ENCODE peak calls at places on chromosomes 3 and 15, in five cellular contexts. One of them, this sample, is unnamed. For H3K4me1, the result is how much of the 10 kb centered on the place peaks cover.

GRCh38 chr3:8328971-8329370 is 172.7 kb upstream of the LMCD1 start:
- DNase-seq in ovary: no peak
- DNase-seq in OCI-LY7: no peak
- DNase-seq in hepatocyte: no peak
- DNase-seq in mammary epithelial cell: no peak
- DNase-seq in this sample: peak

GRCh38 chr3:59559721-59560514 is 510.1 kb upstream of the CFAP20DC start:
- DNase-seq in mammary epithelial cell: peak
- DNase-seq in OCI-LY7: no peak
- DNase-seq in ovary: no peak
- DNase-seq in hepatocyte: peak
- DNase-seq in this sample: no peak

GRCh38 chr3:194136519-194137313 is 768 bp downstream of the HES1 start:
- DNase-seq in mammary epithelial cell: no peak
- DNase-seq in OCI-LY7: peak
- DNase-seq in ovary: peak
- DNase-seq in hepatocyte: peak
- DNase-seq in this sample: peak

GRCh38 chr3:35528728-35529127 is 110.6 kb upstream of the ARPP21 start:
- DNase-seq in OCI-LY7: no peak
- DNase-seq in ovary: no peak
- DNase-seq in hepatocyte: no peak
- DNase-seq in mammary epithelial cell: no peak
- DNase-seq in this sample: no peak

GRCh38 chr3:136503056-136503455 is 249.1 kb downstream of the STAG1 start:
- DNase-seq in ovary: no peak
- DNase-seq in hepatocyte: no peak
- DNase-seq in mammary epithelial cell: no peak
- DNase-seq in OCI-LY7: no peak
- DNase-seq in this sample: no peak

GRCh38 chr3:53887446-53887845 is 4.2 kb downstream of the SELENOK start:
- DNase-seq in mammary epithelial cell: no peak
- DNase-seq in OCI-LY7: no peak
- DNase-seq in ovary: no peak
- DNase-seq in hepatocyte: no peak
- DNase-seq in this sample: no peak

GRCh38 chr3:10557783-10558373 is 52.5 kb upstream of the ATP2B2 start:
- DNase-seq in ovary: no peak
- DNase-seq in OCI-LY7: no peak
- DNase-seq in hepatocyte: no peak
- DNase-seq in mammary epithelial cell: peak
- DNase-seq in this sample: no peak

GRCh38 chr15:87755226-87755625 is 501.3 kb downstream of the NTRK3 start:
- DNase-seq in mammary epithelial cell: no peak
- DNase-seq in ovary: no peak
- DNase-seq in hepatocyte: no peak
- DNase-seq in OCI-LY7: no peak
- DNase-seq in this sample: no peak

GRCh38 chr15:71757741-71758530 is 52.4 kb upstream of the NR2E3 start:
- DNase-seq in hepatocyte: no peak
- DNase-seq in OCI-LY7: no peak
- DNase-seq in mammary epithelial cell: no peak
- DNase-seq in ovary: no peak
- DNase-seq in this sample: no peak

GRCh38 chr3:115676336-115676735 is 53.0 kb downstream of the GAP43 start:
- DNase-seq in mammary epithelial cell: no peak
- DNase-seq in ovary: no peak
- DNase-seq in hepatocyte: no peak
- DNase-seq in OCI-LY7: no peak
- DNase-seq in this sample: peak

GRCh38 chr3:37466660-37467359 is 292.4 kb upstream of the LRRFIP2 start:
- DNase-seq in hepatocyte: no peak
- DNase-seq in OCI-LY7: no peak
- DNase-seq in mammary epithelial cell: no peak
- DNase-seq in ovary: peak
- DNase-seq in this sample: no peak

GRCh38 chr3:100968908-100969556 is 24.2 kb downstream of the ABI3BP start:
- DNase-seq in mammary epithelial cell: no peak
- DNase-seq in ovary: no peak
- DNase-seq in hepatocyte: no peak
- DNase-seq in OCI-LY7: no peak
- DNase-seq in this sample: peak

GRCh38 chr3:48748754-48749153 is 31.7 kb upstream of the IP6K2 start:
- DNase-seq in ovary: no peak
- DNase-seq in mammary epithelial cell: no peak
- DNase-seq in OCI-LY7: no peak
- DNase-seq in hepatocyte: no peak
- DNase-seq in this sample: no peak

GRCh38 chr3:177882124-177882648 is 654.0 kb upstream of the KCNMB2 start:
- DNase-seq in hepatocyte: no peak
- DNase-seq in ovary: no peak
- DNase-seq in mammary epithelial cell: no peak
- DNase-seq in OCI-LY7: no peak
- DNase-seq in this sample: no peak

GRCh38 chr3:115436767-115437301 is 186.5 kb upstream of the GAP43 start:
- DNase-seq in mammary epithelial cell: peak
- DNase-seq in hepatocyte: peak
- DNase-seq in OCI-LY7: no peak
- DNase-seq in ovary: no peak
- DNase-seq in this sample: peak

GRCh38 chr3:66797916-66798560 is 200.1 kb upstream of the KBTBD8 start:
- DNase-seq in mammary epithelial cell: no peak
- DNase-seq in hepatocyte: peak
- DNase-seq in OCI-LY7: no peak
- DNase-seq in ovary: peak
- DNase-seq in this sample: no peak

GRCh38 chr3:159157275-159157674 is 355.4 kb downstream of the MFSD1 start:
- DNase-seq in ovary: no peak
- DNase-seq in OCI-LY7: no peak
- DNase-seq in hepatocyte: no peak
- DNase-seq in mammary epithelial cell: no peak
- DNase-seq in this sample: no peak

GRCh38 chr15:86135030-86135429 is 55.4 kb downstream of the AGBL1 start:
- DNase-seq in ovary: no peak
- DNase-seq in mammary epithelial cell: no peak
- DNase-seq in hepatocyte: peak
- DNase-seq in OCI-LY7: no peak
- DNase-seq in this sample: no peak

GRCh38 chr15:86138798-86139197 is 59.1 kb downstream of the AGBL1 start:
- DNase-seq in ovary: no peak
- DNase-seq in OCI-LY7: no peak
- DNase-seq in mammary epithelial cell: no peak
- DNase-seq in hepatocyte: no peak
- DNase-seq in this sample: no peak

DNA sequence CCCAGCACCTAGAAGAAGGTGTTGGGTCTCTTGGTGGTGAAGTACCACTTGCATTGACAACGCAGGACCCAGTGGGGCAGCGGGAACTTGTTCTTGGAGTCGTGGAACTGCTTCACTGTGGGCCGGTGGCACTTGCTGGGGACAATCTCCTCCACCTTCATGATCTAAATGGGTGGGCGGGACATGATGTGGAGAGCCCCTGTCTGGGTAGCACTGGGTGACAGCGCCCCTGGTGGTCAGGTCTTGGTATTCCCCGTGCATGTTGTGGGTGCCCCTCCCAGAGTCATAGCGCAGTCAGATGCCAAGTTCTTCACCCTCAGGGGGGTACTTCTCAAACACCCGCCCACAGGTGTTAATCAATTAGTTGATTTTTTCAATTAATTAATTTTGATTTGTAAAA is 60.2 kb downstream of the AGBL1 start:
- DNase-seq in mammary epithelial cell: no peak
- DNase-seq in hepatocyte: no peak
- DNase-seq in OCI-LY7: peak
- DNase-seq in ovary: no peak
- DNase-seq in this sample: peak
- TF ChIP-seq CTCF in mammary epithelial cell: peak
- TF ChIP-seq CTCF in hepatocyte: peak
- TF ChIP-seq CTCF in OCI-LY7: peak
- TF ChIP-seq CTCF in ovary: no peak
- TF ChIP-seq CTCF in this sample: peak

DNA sequence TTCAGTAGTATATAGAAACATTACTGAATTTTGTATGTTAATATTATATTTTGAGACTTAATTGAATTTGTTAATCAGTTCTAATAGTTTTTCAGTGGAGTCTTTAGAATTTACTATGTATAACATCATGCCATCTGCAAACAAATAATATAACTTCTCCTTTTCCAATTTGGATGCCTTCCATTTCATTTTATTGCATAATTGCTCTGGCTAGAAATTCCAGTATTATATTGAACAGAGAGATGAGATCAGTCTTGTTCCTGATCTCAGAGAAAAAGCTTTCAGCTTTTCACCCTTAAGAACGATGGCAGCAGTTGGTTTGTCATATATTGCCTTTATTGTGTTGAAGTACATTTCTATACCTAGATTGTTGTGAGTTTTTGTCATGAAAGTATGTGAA is 40.4 kb downstream of the OR4F15 start:
- DNase-seq in mammary epithelial cell: no peak
- DNase-seq in OCI-LY7: no peak
- DNase-seq in hepatocyte: no peak
- DNase-seq in ovary: no peak
- DNase-seq in this sample: no peak
- H3K4me1 ChIP-seq in mammary epithelial cell: under half
- H3K4me1 ChIP-seq in OCI-LY7: under half
- H3K4me1 ChIP-seq in hepatocyte: under half
- H3K4me1 ChIP-seq in ovary: under half
- H3K4me1 ChIP-seq in this sample: under half

GRCh38 chr3:134190272-134190671 is 60.4 kb downstream of the RYK start:
- DNase-seq in OCI-LY7: no peak
- DNase-seq in ovary: no peak
- DNase-seq in hepatocyte: no peak
- DNase-seq in mammary epithelial cell: no peak
- DNase-seq in this sample: no peak
- TF ChIP-seq CTCF in OCI-LY7: no peak
- TF ChIP-seq CTCF in ovary: no peak
- TF ChIP-seq CTCF in hepatocyte: peak
- TF ChIP-seq CTCF in mammary epithelial cell: peak
- TF ChIP-seq CTCF in this sample: no peak

DNA sequence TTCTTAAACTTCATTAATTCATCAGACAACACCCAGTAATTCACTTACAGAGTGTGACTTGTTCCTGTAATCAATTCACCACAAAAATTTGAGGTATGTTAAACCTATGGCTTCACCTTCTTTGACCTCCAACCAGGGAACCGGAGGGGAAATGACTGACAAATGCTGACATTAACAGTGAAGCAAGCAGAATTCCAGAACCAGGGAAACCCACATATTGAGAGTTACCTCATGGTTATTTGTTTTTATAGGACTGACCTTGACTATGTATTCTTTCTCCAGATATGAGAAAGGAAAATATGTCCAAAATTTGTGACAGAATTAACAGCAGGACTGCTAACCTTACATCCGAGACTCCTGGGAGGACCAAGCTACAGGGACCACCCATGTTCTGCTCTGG is 2.7 kb downstream of the P3H2 start:
- DNase-seq in ovary: no peak
- DNase-seq in mammary epithelial cell: no peak
- DNase-seq in OCI-LY7: no peak
- DNase-seq in hepatocyte: no peak
- DNase-seq in this sample: no peak
- H3K4me1 ChIP-seq in ovary: under half
- H3K4me1 ChIP-seq in mammary epithelial cell: half or more
- H3K4me1 ChIP-seq in OCI-LY7: under half
- H3K4me1 ChIP-seq in hepatocyte: under half
- H3K4me1 ChIP-seq in this sample: under half

GRCh38 chr15:74809242-74809641 is 3.4 kb upstream of the LMAN1L start:
- DNase-seq in OCI-LY7: no peak
- DNase-seq in ovary: no peak
- DNase-seq in mammary epithelial cell: no peak
- DNase-seq in hepatocyte: no peak
- DNase-seq in this sample: no peak
- TF ChIP-seq CTCF in OCI-LY7: peak
- TF ChIP-seq CTCF in ovary: no peak
- TF ChIP-seq CTCF in mammary epithelial cell: no peak
- TF ChIP-seq CTCF in hepatocyte: no peak
- TF ChIP-seq CTCF in this sample: no peak

GRCh38 chr3:71066849-71067261 is 516.7 kb downstream of the FOXP1 start:
- DNase-seq in hepatocyte: no peak
- DNase-seq in mammary epithelial cell: peak
- DNase-seq in OCI-LY7: peak
- DNase-seq in ovary: peak
- DNase-seq in this sample: no peak
- H3K4me1 ChIP-seq in hepatocyte: under half
- H3K4me1 ChIP-seq in mammary epithelial cell: half or more
- H3K4me1 ChIP-seq in OCI-LY7: half or more
- H3K4me1 ChIP-seq in ovary: under half
- H3K4me1 ChIP-seq in this sample: under half

GRCh38 chr15:79769933-79770332 is 126.9 kb downstream of the MTHFS start:
- DNase-seq in OCI-LY7: no peak
- DNase-seq in ovary: no peak
- DNase-seq in mammary epithelial cell: no peak
- DNase-seq in hepatocyte: no peak
- DNase-seq in this sample: no peak
- TF ChIP-seq CTCF in OCI-LY7: no peak
- TF ChIP-seq CTCF in ovary: no peak
- TF ChIP-seq CTCF in mammary epithelial cell: no peak
- TF ChIP-seq CTCF in hepatocyte: no peak
- TF ChIP-seq CTCF in this sample: no peak

GRCh38 chr3:51441282-51442030 is 50.4 kb downstream of the RBM15B start:
- DNase-seq in OCI-LY7: no peak
- DNase-seq in ovary: no peak
- DNase-seq in hepatocyte: no peak
- DNase-seq in mammary epithelial cell: no peak
- DNase-seq in this sample: no peak
- H3K4me1 ChIP-seq in OCI-LY7: under half
- H3K4me1 ChIP-seq in ovary: under half
- H3K4me1 ChIP-seq in hepatocyte: under half
- H3K4me1 ChIP-seq in mammary epithelial cell: under half
- H3K4me1 ChIP-seq in this sample: under half

GRCh38 chr3:15218689-15219088 is 12.6 kb downstream of the CAPN7 start:
- DNase-seq in ovary: no peak
- DNase-seq in mammary epithelial cell: no peak
- DNase-seq in hepatocyte: no peak
- DNase-seq in OCI-LY7: no peak
- DNase-seq in this sample: no peak

GRCh38 chr3:15217841-15218267 is 11.8 kb downstream of the CAPN7 start:
- DNase-seq in mammary epithelial cell: no peak
- DNase-seq in hepatocyte: no peak
- DNase-seq in ovary: no peak
- DNase-seq in OCI-LY7: peak
- DNase-seq in this sample: no peak

GRCh38 chr3:15217011-15217671 is 11.1 kb downstream of the CAPN7 start:
- DNase-seq in mammary epithelial cell: no peak
- DNase-seq in ovary: no peak
- DNase-seq in OCI-LY7: peak
- DNase-seq in hepatocyte: no peak
- DNase-seq in this sample: no peak

GRCh38 chr3:15214758-15215157 is 8.7 kb downstream of the CAPN7 start:
- DNase-seq in hepatocyte: no peak
- DNase-seq in OCI-LY7: no peak
- DNase-seq in ovary: no peak
- DNase-seq in mammary epithelial cell: no peak
- DNase-seq in this sample: no peak

DNA sequence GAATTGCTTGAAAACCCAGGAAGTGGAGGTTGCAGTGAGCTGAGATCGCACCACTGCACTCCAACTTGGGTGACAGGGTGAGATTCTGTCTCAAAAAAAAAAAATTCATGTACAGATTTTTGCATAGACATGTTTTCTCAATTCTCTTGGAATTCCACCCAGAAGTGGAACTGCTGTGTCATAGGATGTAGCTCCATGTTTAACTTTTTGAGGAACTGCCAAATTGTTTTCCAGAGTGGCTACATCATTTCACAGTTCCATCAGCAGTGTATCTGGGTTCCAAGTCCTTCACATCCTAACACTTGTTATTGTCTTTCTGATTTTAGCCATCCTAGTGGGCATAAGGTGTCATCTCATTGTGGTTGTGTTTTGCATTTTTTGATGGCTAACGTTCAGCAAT is 9.9 kb downstream of the CAPN7 start:
- DNase-seq in OCI-LY7: peak
- DNase-seq in ovary: no peak
- DNase-seq in mammary epithelial cell: no peak
- DNase-seq in hepatocyte: no peak
- DNase-seq in this sample: no peak
- TF ChIP-seq CTCF in OCI-LY7: no peak
- TF ChIP-seq CTCF in ovary: no peak
- TF ChIP-seq CTCF in mammary epithelial cell: no peak
- TF ChIP-seq CTCF in hepatocyte: no peak
- TF ChIP-seq CTCF in this sample: no peak